ENCODE peak calls at places on chromosomes 11 and 22, in four cellular contexts. I, E, S and Q are unnamed samples.

GRCh38 chr11:19441752-19442553 is 201.2 kb upstream of the E2F8 start:
- DNase-seq in I (no peak), E (no peak), S (no peak), Q (no peak)

GRCh38 chr11:69848196-69848595 is 29.0 kb upstream of the FGF3 start:
- DNase-seq in I (no peak), E (no peak), S (no peak), Q (no peak)

GRCh38 chr11:60777572-60777971 is 7.6 kb upstream of the MS4A10 start:
- DNase-seq in I (no peak), E (no peak), S (no peak), Q (no peak)

GRCh38 chr11:28833670-28834069 is 725.5 kb downstream of the METTL15 start:
- DNase-seq in I (no peak), E (no peak), S (no peak), Q (no peak)

GRCh38 chr11:126103150-126103549 is 40.5 kb upstream of the CDON start:
- DNase-seq in I (no peak), E (no peak), S (no peak), Q (no peak)

GRCh38 chr11:9896902-9897301 is 233.0 kb downstream of the SWAP70 start:
- DNase-seq in I (no peak), E (no peak), S (no peak), Q (no peak)

GRCh38 chr22:21832291-21833290 is 34.9 kb downstream of the MAPK1 start:
- DNase-seq in I (no peak), E (no peak), S (no peak), Q (no peak)

GRCh38 chr11:46006418-46007070 is 84.1 kb downstream of the LARGE2 start:
- DNase-seq in I (no peak), E (peak; percentile 72), S (peak; percentile 33), Q (peak; percentile 68)

GRCh38 chr11:65417221-65417701 is 5.3 kb upstream of the NEAT1 start:
- DNase-seq in I (no peak), E (no peak), S (no peak), Q (no peak)

GRCh38 chr11:119422505-119423416 is at the start of gene THY1:
- DNase-seq in I (no peak), E (peak; percentile 9), S (no peak), Q (peak; percentile 83)

GRCh38 chr22:35589071-35589735 is 27.9 kb downstream of the MB start:
- DNase-seq in I (no peak), E (no peak), S (no peak), Q (no peak)